ENCODE peak calls at places on chromosomes 5 and 9, in six cellular contexts. K is mammary epithelial cell, D is GM23248, G is H9, C is astrocyte, V is HepG2. X is an unnamed sample.

GRCh38 chr9:124884376-124884775 is 22.4 kb downstream of the ARPC5L start:
- DNase-seq in D (no peak), K (no peak), C (peak; percentile 30), V (no peak), G (no peak), X (no peak)

GRCh38 chr5:180802325-180803180 is at the start of gene MGAT1:
- DNase-seq in V (peak; percentile 65), G (peak; percentile 80), K (peak; percentile 66), D (peak; percentile 96), C (peak; percentile 59), X (peak; percentile 79)

GRCh38 chr5:163649522-163649921 is 144.1 kb downstream of the MAT2B start:
- DNase-seq in G (no peak), C (peak; percentile 39), K (peak; percentile 82), D (peak; percentile 2), V (peak; percentile 20), X (no peak)

GRCh38 chr5:147400836-147401235 is 109.0 kb downstream of the DPYSL3 start:
- DNase-seq in D (peak; percentile 60), V (no peak), G (no peak), C (no peak), K (no peak), X (no peak)

GRCh38 chr9:133250741-133251170 is 24.2 kb downstream of the ABO start:
- DNase-seq in D (no peak), C (no peak), G (peak; percentile 15), V (no peak), K (no peak), X (no peak)

GRCh38 chr9:95740217-95741004 is 135.1 kb upstream of the ERCC6L2 start:
- DNase-seq in K (no peak), V (no peak), C (no peak), D (no peak), G (no peak), X (no peak)

GRCh38 chr5:132059043-132059695 is 1.3 kb upstream of the IL3 start:
- DNase-seq in C (no peak), G (peak; percentile 18), K (no peak), V (no peak), D (no peak), X (peak; percentile 3)

GRCh38 chr5:140113180-140113698 is 670 bp upstream of the PURA start:
- DNase-seq in G (peak; percentile 72), V (no peak), C (no peak), D (peak; percentile 39), K (no peak), X (peak; percentile 44)

GRCh38 chr5:151006704-151007334 is 13.6 kb upstream of the GPX3 start:
- DNase-seq in G (no peak), C (no peak), D (no peak), V (no peak), K (no peak), X (no peak)

GRCh38 chr9:111937781-111938426 is 41.3 kb downstream of the UGCG start:
- DNase-seq in K (peak; percentile 46), V (no peak), D (peak; percentile 63), G (no peak), C (peak; percentile 85), X (no peak)

GRCh38 chr5:67032921-67033664 is 163.5 kb downstream of the CD180 start:
- DNase-seq in V (no peak), K (no peak), D (peak; percentile 61), G (no peak), C (peak; percentile 66), X (no peak)

GRCh38 chr9:135304886-135305285 is 174.7 kb upstream of the PPP1R26 start:
- DNase-seq in C (no peak), V (no peak), D (no peak), K (no peak), G (no peak), X (no peak)

GRCh38 chr5:61342066-61342465 is 10.0 kb downstream of the ZSWIM6 start:
- DNase-seq in C (peak; percentile 83), V (no peak), G (no peak), K (peak; percentile 73), D (peak; percentile 83), X (no peak)

GRCh38 chr5:42492978-42493377 is 69.7 kb downstream of the GHR start:
- DNase-seq in D (no peak), C (no peak), V (no peak), G (no peak), K (no peak), X (no peak)

GRCh38 chr9:36140086-36141084 is 3.9 kb downstream of the GLIPR2 start:
- DNase-seq in K (no peak), G (no peak), V (no peak), C (no peak), D (no peak), X (peak; percentile 84)

GRCh38 chr9:135663857-135664256 is 748 bp downstream of the LCN9 start:
- DNase-seq in D (no peak), C (no peak), G (no peak), K (no peak), V (no peak), X (no peak)

GRCh38 chr5:54895816-54896341 is 89.5 kb downstream of the ESM1 start:
- DNase-seq in G (no peak), K (peak; percentile 42), D (peak; percentile 76), V (peak; percentile 28), C (peak; percentile 51), X (no peak)

GRCh38 chr9:88106492-88106891 is 31.8 kb downstream of the SPATA31C2 start:
- DNase-seq in K (peak; percentile 40), G (peak; percentile 36), V (no peak), C (peak; percentile 16), D (peak; percentile 67), X (peak; percentile 13)

GRCh38 chr5:101535626-101536025 is 632.5 kb upstream of the ST8SIA4 start:
- DNase-seq in K (no peak), C (peak; percentile 12), G (no peak), D (peak; percentile 60), V (no peak), X (no peak)

GRCh38 chr5:4207456-4207855 is 611.8 kb downstream of the IRX1 start:
- DNase-seq in D (no peak), C (no peak), V (no peak), K (no peak), G (no peak), X (no peak)

GRCh38 chr5:139043127-139043905 is 154.9 kb downstream of the SIL1 start:
- DNase-seq in V (no peak), D (no peak), G (no peak), K (no peak), C (peak; percentile 84), X (no peak)

GRCh38 chr5:14379739-14380497 is 201.7 kb upstream of the OTULINL start:
- DNase-seq in V (no peak), G (peak; percentile 88), C (no peak), K (no peak), D (no peak), X (no peak)

GRCh38 chr5:134851307-134851923 is 5.6 kb downstream of the C5orf24 start:
- DNase-seq in V (no peak), G (no peak), C (peak; percentile 18), D (peak; percentile 70), K (peak; percentile 37), X (no peak)

GRCh38 chr5:112420111-112420864 is 1.2 kb upstream of the EPB41L4A start:
- DNase-seq in V (peak; percentile 41), C (peak; percentile 18), G (peak; percentile 87), K (peak; percentile 60), D (peak; percentile 68), X (no peak)

GRCh38 chr9:93119953-93120845 is 13.9 kb downstream of the NINJ1 start:
- DNase-seq in V (peak; percentile 94), G (peak; percentile 23), D (peak; percentile 95), C (peak; percentile 91), K (peak; percentile 92), X (no peak)

DNA sequence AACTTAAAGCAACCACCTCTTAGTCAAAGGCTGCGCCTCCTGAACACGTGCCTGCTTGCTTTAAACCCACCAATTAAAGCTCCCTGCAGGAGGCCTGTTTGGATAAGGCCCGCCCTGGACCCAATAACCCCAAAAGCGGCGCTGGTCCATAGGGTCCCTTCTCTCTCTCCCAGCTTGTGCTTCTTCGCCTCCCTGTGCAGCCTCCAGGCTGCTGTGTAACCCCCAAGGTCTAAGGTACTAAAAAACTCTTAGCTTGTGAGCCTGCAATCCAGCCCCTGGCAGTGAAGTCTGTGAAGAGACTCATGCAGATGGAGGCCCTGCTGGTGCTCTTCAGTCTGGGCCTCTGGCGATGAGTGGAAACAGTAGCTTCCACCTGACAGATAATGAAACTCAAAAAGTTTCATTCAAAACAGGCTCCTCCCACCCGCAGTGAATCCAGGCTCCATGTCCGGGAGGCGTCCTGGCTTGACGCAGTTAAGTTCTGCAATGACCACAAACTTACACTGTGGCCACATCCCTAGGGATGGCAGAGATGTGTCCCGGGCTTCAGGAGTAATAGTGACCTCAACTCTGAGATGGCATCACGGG is 97.3 kb downstream of the PRRT1B start:
- DNase-seq in K (no peak), V (no peak), C (no peak), D (no peak), G (no peak), X (no peak)
- H4K20me1 ChIP-seq in K (no peaks in the 10 kb centered on the region), V (no peaks in the 10 kb centered on the region), C (peaks cover 16% of the 10 kb centered on the region), D (no peaks in the 10 kb centered on the region), G (no peaks in the 10 kb centered on the region), X (no peaks in the 10 kb centered on the region)

GRCh38 chr5:17079562-17079961 is 137.9 kb upstream of the BASP1 start:
- DNase-seq in C (peak; percentile 60), G (no peak), K (peak; percentile 70), D (no peak), V (no peak), X (no peak)
- H3K9ac ChIP-seq in C (no peak overlapping the region), G (no peak overlapping the region), K (no peak overlapping the region), D (no peak overlapping the region), V (no peak overlapping the region), X (no peak overlapping the region)

GRCh38 chr5:128534729-128535128 is 3.3 kb downstream of the FBN2 start:
- DNase-seq in C (peak; percentile 60), K (no peak), D (peak; percentile 23), G (no peak), V (no peak), X (no peak)
- H3K27ac ChIP-seq in C (no peak overlapping the region), K (no peak overlapping the region), D (no peak overlapping the region), G (no peak overlapping the region), V (no peak overlapping the region), X (no peak overlapping the region)

DNA sequence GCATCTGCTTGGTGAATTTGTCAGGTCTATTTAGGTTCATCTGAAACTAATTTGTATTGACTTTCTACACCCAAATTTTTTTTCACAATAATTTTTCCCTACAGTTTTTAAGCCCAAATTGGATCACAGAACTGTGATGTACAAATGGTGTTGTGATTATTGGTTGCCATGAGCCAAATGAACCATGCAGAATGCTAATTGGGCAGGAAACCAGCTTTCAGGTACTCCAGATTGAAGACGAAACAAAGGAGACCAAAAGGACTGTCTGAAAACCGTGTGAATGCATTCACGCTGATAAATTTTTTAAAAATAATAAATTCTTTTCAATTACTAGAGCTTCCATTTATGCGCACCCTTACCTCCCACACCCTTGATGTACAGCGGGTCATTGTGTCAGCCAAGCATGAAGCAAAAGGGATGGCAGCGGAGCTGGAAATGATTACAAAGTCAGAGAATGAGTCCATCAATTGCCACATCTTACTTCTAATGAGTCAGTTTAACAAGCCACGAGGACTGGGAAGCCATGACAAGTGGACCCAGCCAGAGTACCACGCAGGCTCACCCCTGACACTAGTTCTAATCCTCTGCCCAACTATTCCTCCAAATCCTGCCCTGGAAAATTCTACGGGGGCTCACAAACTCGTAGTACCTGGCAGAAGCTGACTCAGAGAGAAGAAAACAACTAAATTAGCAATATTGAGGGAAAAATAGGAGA is 66.5 kb downstream of the SEMA6A start:
- DNase-seq in V (no peak), K (no peak), D (peak; percentile 45), C (no peak), G (no peak), X (no peak)
- H4K20me1 ChIP-seq in V (peaks cover 3% of the 10 kb centered on the region), K (no peaks in the 10 kb centered on the region), D (no peaks in the 10 kb centered on the region), C (no peaks in the 10 kb centered on the region), G (peaks cover 2% of the 10 kb centered on the region), X (no peaks in the 10 kb centered on the region)

X was measured in DND-41.